ENCODE peak calls at places on chromosomes 2 and 18, in eight cellular contexts. V, M, Y, O, I, K, R and G are unnamed samples.

GRCh38 chr18:48340502-48340901 is 68.7 kb downstream of the ZBTB7C start:
- DNase-seq in Y (no peak), O (no peak), I (no peak), K (no peak), R (no peak), M (peak; percentile 51), V (no peak), G (no peak)

GRCh38 chr2:61959381-61960293 is 54.2 kb downstream of the COMMD1 start:
- DNase-seq in R (no peak), O (no peak), Y (no peak), M (no peak), V (no peak), K (no peak), I (no peak), G (no peak)

GRCh38 chr2:70958759-70959158 is 19.7 kb upstream of the ANKRD53 start:
- DNase-seq in Y (no peak), M (peak; percentile 38), O (no peak), V (peak; percentile 35), R (no peak), I (no peak), K (no peak), G (peak; percentile 73)

GRCh38 chr2:42809876-42810125 is 17.4 kb upstream of the HAAO start:
- DNase-seq in I (peak; percentile 60), V (peak; percentile 87), O (peak; percentile 62), M (peak; percentile 95), Y (no peak), K (peak; percentile 86), R (peak; percentile 78), G (peak; percentile 94)

GRCh38 chr18:34457761-34458160 is 233.0 kb upstream of the NOL4 start:
- DNase-seq in O (no peak), V (no peak), R (no peak), I (no peak), M (no peak), K (no peak), Y (no peak), G (no peak)

GRCh38 chr2:111624401-111625156 is 259.4 kb downstream of the ANAPC1 start:
- DNase-seq in M (no peak), I (peak; percentile 82), R (no peak), K (peak; percentile 74), O (no peak), Y (no peak), V (no peak), G (no peak)

GRCh38 chr2:240333985-240334384 is 101.5 kb upstream of the GPC1 start:
- DNase-seq in I (no peak), Y (no peak), V (no peak), O (no peak), R (no peak), M (no peak), K (no peak), G (peak; percentile 17)

GRCh38 chr2:205614965-205615364 is 67.3 kb upstream of the NRP2 start:
- DNase-seq in O (no peak), M (no peak), V (no peak), R (no peak), I (no peak), Y (no peak), K (no peak), G (no peak)

GRCh38 chr2:235183789-235184188 is 232.0 kb downstream of the SH3BP4 start:
- DNase-seq in Y (no peak), O (no peak), I (no peak), M (no peak), K (no peak), V (no peak), R (no peak), G (no peak)

GRCh38 chr18:33781429-33781828 is 203.4 kb downstream of the ASXL3 start:
- DNase-seq in R (no peak), K (no peak), I (no peak), V (no peak), O (no peak), Y (no peak), M (no peak), G (no peak)